ENCODE peak calls at places on chromosomes 6 and 20, in four cellular contexts. N is choroid plexus epithelial cell, G is neuronal stem cell, L is T-cell. C is an unnamed sample.

GRCh38 chr6:118652051-118652699 is 784 bp upstream of the CEP85L start:
- DNase-seq in N (no peak), G (no peak), L (no peak), C (no peak)

GRCh38 chr20:57996936-57997629 is 231.4 kb downstream of the ANKRD60 start:
- DNase-seq in N (peak), G (no peak), L (no peak), C (peak)

GRCh38 chr6:109927052-109927451 is 51.1 kb upstream of the GPR6 start:
- DNase-seq in N (peak), G (no peak), L (no peak), C (peak)

GRCh38 chr6:36337814-36338213 is 1.1 kb upstream of the BNIP5 start:
- DNase-seq in N (no peak), G (no peak), L (no peak), C (no peak)

GRCh38 chr20:18058661-18059467 is 1.1 kb upstream of the OVOL2 start:
- DNase-seq in N (no peak), G (peak), L (no peak), C (no peak)

GRCh38 chr6:111030008-111031006 is 48.5 kb downstream of the RPF2 start:
- DNase-seq in N (peak), G (no peak), L (no peak), C (peak)

GRCh38 chr20:33673411-33674293 is 576 bp downstream of the NECAB3 start:
- DNase-seq in N (no peak), G (no peak), L (no peak), C (peak)

GRCh38 chr6:7463785-7464184 is 74.2 kb downstream of the RIOK1 start:
- DNase-seq in N (peak), G (peak), L (no peak), C (peak)

GRCh38 chr6:33957391-33958207 is 153.8 kb upstream of the MLN start:
- DNase-seq in N (no peak), G (no peak), L (no peak), C (no peak)

GRCh38 chr20:57711311-57711712 is 1.5 kb upstream of the PMEPA1 start:
- DNase-seq in N (no peak), G (no peak), L (no peak), C (no peak)

GRCh38 chr20:5188736-5189135 is 61.9 kb downstream of the CDS2 start:
- DNase-seq in N (no peak), G (peak), L (no peak), C (no peak)

GRCh38 chr6:72953901-72954494 is 271.3 kb downstream of the KHDC1L start:
- DNase-seq in N (peak), G (no peak), L (no peak), C (peak)

GRCh38 chr20:33674294-33675126 is at the start of gene NECAB3:
- DNase-seq in N (peak), G (peak), L (peak), C (peak)

GRCh38 chr6:17584241-17584803 is 15.8 kb upstream of the FAM8A1 start:
- DNase-seq in N (peak), G (peak), L (no peak), C (peak)

GRCh38 chr6:159790947-159791598 is 806 bp downstream of the MRPL18 start:
- DNase-seq in N (no peak), G (no peak), L (peak), C (no peak)

GRCh38 chr20:38658879-38659612 is 57.4 kb downstream of the ARHGAP40 start:
- DNase-seq in N (peak), G (no peak), L (peak), C (peak)

GRCh38 chr20:61719691-61720347 is 345.9 kb downstream of the TAF4 start:
- DNase-seq in N (no peak), G (no peak), L (peak), C (no peak)

GRCh38 chr20:63698739-63699465 is 2.5 kb downstream of the TNFRSF6B start:
- DNase-seq in N (peak), G (no peak), L (no peak), C (peak)

GRCh38 chr20:38209054-38209675 is 44.1 kb upstream of the TGM2 start:
- DNase-seq in N (peak), G (no peak), L (no peak), C (no peak)

GRCh38 chr20:24977336-24977735 is 15.2 kb downstream of the APMAP start:
- DNase-seq in N (no peak), G (no peak), L (no peak), C (no peak)

GRCh38 chr6:93418448-93419303 is 683 bp downstream of the EPHA7 start:
- DNase-seq in N (peak), G (peak), L (no peak), C (no peak)

GRCh38 chr6:158688860-158689259 is 39.0 kb downstream of the SYTL3 start:
- DNase-seq in N (no peak), G (no peak), L (no peak), C (no peak)

GRCh38 chr20:60903325-60903958 is 348.6 kb upstream of the CDH4 start:
- DNase-seq in N (no peak), G (no peak), L (no peak), C (no peak)

C was measured in fibroblast of mammary gland.